ENCODE peak calls at places on chromosomes 11 and 22, in six cellular contexts. E is esophagus squamous epithelium; T is CD8-positive, alpha-beta memory T cell; P is cardiac muscle cell; M is sigmoid colon; G is thoracic aorta. W is an unnamed sample. For H3K9me3 and H3K4me1, the result is how much of the 10 kb centered on the place peaks cover.

GRCh38 chr22:35424761-35425160 is 24.8 kb downstream of the MCM5 start:
- DNase-seq in E (no peak), T (no peak), P (no peak), M (no peak), G (no peak), W (peak)

GRCh38 chr11:8016396-8016949 is 29.3 kb downstream of the EIF3F start:
- DNase-seq in E (no peak), T (no peak), P (no peak), M (no peak), G (no peak), W (no peak)

GRCh38 chr11:62119569-62119968 is 4.2 kb upstream of the INCENP start:
- DNase-seq in E (no peak), T (no peak), P (no peak), M (no peak), G (no peak), W (no peak)

GRCh38 chr22:46815132-46815531 is 52.7 kb downstream of the TBC1D22A start:
- DNase-seq in E (no peak), T (no peak), P (no peak), M (no peak), G (no peak), W (no peak)

GRCh38 chr11:130761560-130762220 is 154.6 kb downstream of the SNX19 start:
- DNase-seq in E (no peak), T (no peak), P (no peak), M (no peak), G (no peak), W (no peak)

GRCh38 chr11:120863359-120863758 is 160.5 kb upstream of the TBCEL start:
- DNase-seq in E (no peak), T (no peak), P (no peak), M (no peak), G (no peak), W (no peak)

GRCh38 chr22:45565973-45566372 is 63.3 kb downstream of the FBLN1 start:
- DNase-seq in E (no peak), T (no peak), P (no peak), M (no peak), G (no peak), W (no peak)

GRCh38 chr22:29856496-29856895 is 18.4 kb upstream of the ASCC2 start:
- DNase-seq in E (no peak), T (no peak), P (no peak), M (no peak), G (no peak), W (no peak)

GRCh38 chr11:60788401-60789110 is 3.4 kb downstream of the MS4A10 start:
- DNase-seq in E (no peak), T (no peak), P (peak), M (no peak), G (no peak), W (no peak)

GRCh38 chr11:24513837-24514594 is 17.2 kb downstream of the LUZP2 start:
- DNase-seq in E (no peak), T (no peak), P (no peak), M (no peak), G (no peak), W (no peak)

GRCh38 chr11:126914941-126915340 is 85.6 kb downstream of the KIRREL3 start:
- DNase-seq in E (no peak), T (no peak), P (peak), M (no peak), G (no peak), W (no peak)

GRCh38 chr11:19861171-19861570 is 148.5 kb downstream of the NAV2 start:
- DNase-seq in E (no peak), T (no peak), P (peak), M (no peak), G (no peak), W (no peak)

GRCh38 chr22:21961886-21962654 is 9.4 kb upstream of the PPM1F start:
- DNase-seq in E (no peak), T (no peak), P (peak), M (no peak), G (no peak), W (no peak)

GRCh38 chr22:48665286-48666010 is 1162.2 kb downstream of the BRD1 start:
- DNase-seq in E (no peak), T (no peak), P (no peak), M (no peak), G (no peak), W (no peak)

GRCh38 chr11:108131993-108132392 is 10.6 kb downstream of the ACAT1 start:
- DNase-seq in E (no peak), T (no peak), P (no peak), M (no peak), G (no peak), W (no peak)

GRCh38 chr11:20310596-20311394 is 52.7 kb upstream of the HTATIP2 start:
- DNase-seq in E (no peak), T (no peak), P (no peak), M (no peak), G (no peak), W (no peak)

GRCh38 chr22:27317156-27317555 is 484.4 kb downstream of the MN1 start:
- DNase-seq in E (no peak), T (no peak), P (peak), M (no peak), G (no peak), W (no peak)

GRCh38 chr11:116595305-116595880 is 177.4 kb downstream of the BUD13 start:
- DNase-seq in E (no peak), T (no peak), P (no peak), M (peak), G (no peak), W (no peak)

GRCh38 chr11:41118521-41118920 is 340.9 kb downstream of the LRRC4C start:
- DNase-seq in E (no peak), T (no peak), P (no peak), M (no peak), G (no peak), W (no peak)

GRCh38 chr11:4643084-4643483 is 698 bp upstream of the OR51E1 start:
- DNase-seq in E (no peak), T (no peak), P (no peak), M (no peak), G (no peak), W (no peak)

GRCh38 chr11:128678017-128678416 is 15.9 kb upstream of the FLI1 start:
- DNase-seq in E (no peak), T (no peak), P (no peak), M (no peak), G (no peak), W (no peak)

GRCh38 chr11:22151795-22152194 is 41.1 kb upstream of the ANO5 start:
- DNase-seq in E (no peak), T (no peak), P (no peak), M (no peak), G (no peak), W (no peak)

GRCh38 chr22:50085211-50085999 is at the start of gene MLC1:
- DNase-seq in E (no peak), T (no peak), P (peak), M (no peak), G (no peak), W (no peak)

GRCh38 chr22:43860831-43861230 is 1.5 kb downstream of the SULT4A1 start:
- DNase-seq in E (no peak), T (no peak), P (no peak), M (peak), G (no peak), W (no peak)

GRCh38 chr11:117315285-117316196 is 515 bp downstream of the BACE1 start:
- DNase-seq in E (no peak), T (no peak), P (no peak), M (peak), G (no peak), W (no peak)

GRCh38 chr11:74427377-74427776 is 29.1 kb upstream of the PGM2L1 start:
- DNase-seq in E (no peak), T (no peak), P (no peak), M (no peak), G (no peak), W (no peak)

GRCh38 chr11:87819141-87819540 is 356.1 kb downstream of the RAB38 start:
- DNase-seq in E (no peak), T (no peak), P (peak), M (no peak), G (no peak), W (no peak)
- H3K9me3 ChIP-seq in E (under half), T (under half), P (under half), M (under half), G (under half), W (under half)

GRCh38 chr11:63869686-63870085 is 30.8 kb downstream of the MARK2 start:
- DNase-seq in E (no peak), T (peak), P (no peak), M (no peak), G (no peak), W (no peak)
- H3K4me1 ChIP-seq in E (half or more), T (half or more), P (under half), M (half or more), G (half or more), W (under half)

GRCh38 chr22:42271906-42272305 is 1.5 kb upstream of the TCF20 start:
- DNase-seq in E (no peak), T (no peak), P (no peak), M (peak), G (no peak), W (no peak)

GRCh38 chr22:42270512-42271190 is at the start of gene TCF20:
- DNase-seq in E (no peak), T (peak), P (peak), M (peak), G (no peak), W (peak)

GRCh38 chr22:42272431-42273004 is 2.1 kb upstream of the TCF20 start:
- DNase-seq in E (no peak), T (no peak), P (no peak), M (peak), G (no peak), W (no peak)

GRCh38 chr22:42270178-42270511 is 308 bp downstream of the TCF20 start:
- DNase-seq in E (no peak), T (no peak), P (no peak), M (no peak), G (no peak), W (no peak)

DNA sequence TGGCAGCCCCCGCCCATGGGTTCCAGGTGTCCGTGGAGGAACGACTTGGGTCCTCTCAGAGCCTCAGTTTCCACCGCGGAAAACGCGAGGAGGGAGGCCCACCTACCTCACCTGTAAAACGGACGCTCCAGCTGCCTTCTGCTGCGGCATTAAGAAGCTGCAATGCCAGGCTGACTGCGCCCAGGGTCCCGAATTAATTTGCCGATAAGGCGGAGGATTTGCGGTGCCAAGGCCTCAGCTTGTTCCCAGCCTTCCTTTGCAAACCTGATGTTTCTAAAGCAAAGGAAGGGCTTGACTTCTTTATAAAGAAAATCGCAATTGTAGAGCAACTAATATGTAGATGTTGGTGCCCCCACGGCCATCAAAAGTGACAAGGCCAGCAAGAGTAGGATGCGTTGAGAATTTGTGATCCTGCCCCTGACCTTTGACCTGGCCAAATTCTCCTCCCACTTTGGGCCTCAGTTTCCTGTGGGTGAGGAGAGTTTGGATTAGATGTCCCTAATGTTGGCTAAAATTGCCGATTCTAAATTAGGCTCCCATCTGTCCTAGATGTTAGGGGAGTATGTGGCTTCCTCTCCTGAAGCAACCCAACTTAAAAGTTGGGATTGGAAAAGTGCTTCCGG is 849 bp upstream of the TCF20 start:
- DNase-seq in E (no peak), T (no peak), P (no peak), M (no peak), G (no peak), W (no peak)
- H3K4me3 ChIP-seq in E (peak), T (no peak), P (no peak), M (peak), G (peak), W (peak)

DNA sequence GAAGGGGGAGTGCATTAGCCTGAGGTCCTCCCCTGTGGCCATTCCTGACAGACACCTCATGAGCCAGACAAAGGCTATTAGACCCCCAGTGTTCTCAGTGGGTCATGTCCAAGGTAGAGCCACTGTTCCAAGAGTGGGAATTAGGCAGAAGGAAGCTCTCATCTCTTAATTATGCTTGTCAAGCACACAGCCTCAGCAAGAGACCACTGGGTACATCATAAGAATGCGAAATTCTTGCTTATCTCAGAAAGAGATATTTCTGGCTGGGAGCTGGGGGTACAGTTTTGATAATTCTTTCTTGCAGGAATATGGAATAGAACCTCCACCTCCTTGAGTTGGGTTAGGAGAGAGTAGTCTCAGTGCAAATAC is 1280.0 kb upstream of the CNTN5 start:
- DNase-seq in E (no peak), T (no peak), P (peak), M (no peak), G (no peak), W (no peak)
- H3K9me3 ChIP-seq in E (under half), T (under half), P (under half), M (under half), G (under half), W (under half)

GRCh38 chr22:31103899-31104694 is 3.3 kb downstream of the SELENOM start:
- DNase-seq in E (no peak), T (no peak), P (no peak), M (peak), G (no peak), W (peak)
- H3K4me1 ChIP-seq in E (under half), T (under half), P (under half), M (half or more), G (half or more), W (under half)

W was measured in testis.